ENCODE peak calls at places on chromosome 7, in six cellular contexts. Z, S, W, C, G and K are unnamed samples.

GRCh38 chr7:38242814-38243213 is 30.6 kb downstream of the TARP start:
- ATAC-seq in W (no peak), C (no peak), G (no peak), Z (no peak), S (no peak), K (no peak)

GRCh38 chr7:74544706-74545469 is 91.2 kb downstream of the GTF2IRD1 start:
- ATAC-seq in C (no peak), W (no peak), Z (peak), G (no peak), S (peak), K (no peak)

GRCh38 chr7:91080351-91080750 is 183.9 kb upstream of the FZD1 start:
- ATAC-seq in G (no peak), S (no peak), W (no peak), Z (no peak), C (no peak), K (no peak)

GRCh38 chr7:50416509-50417299 is 33.4 kb downstream of the FIGNL1 start:
- ATAC-seq in C (peak), Z (no peak), S (no peak), G (no peak), W (peak), K (peak)

GRCh38 chr7:133115596-133115995 is 33.7 kb upstream of the CHCHD3 start:
- ATAC-seq in G (no peak), S (no peak), Z (no peak), W (peak), C (peak), K (no peak)

GRCh38 chr7:5425507-5426225 is 2.0 kb upstream of the TNRC18 start:
- ATAC-seq in S (peak), Z (no peak), C (peak), W (peak), G (no peak), K (peak)

GRCh38 chr7:17983238-17984088 is 43.2 kb upstream of the SNX13 start:
- ATAC-seq in C (no peak), W (no peak), G (no peak), S (no peak), Z (no peak), K (no peak)

GRCh38 chr7:107025449-107026103 is 18.9 kb upstream of the PRKAR2B start:
- ATAC-seq in W (peak), S (no peak), G (no peak), Z (no peak), C (no peak), K (no peak)

GRCh38 chr7:126495739-126496138 is 757.0 kb downstream of the GRM8 start:
- ATAC-seq in S (no peak), C (peak), G (no peak), Z (no peak), W (no peak), K (no peak)

GRCh38 chr7:152112829-152113228 is 87.4 kb downstream of the GALNT11 start:
- ATAC-seq in S (no peak), W (no peak), G (no peak), C (no peak), Z (no peak), K (no peak)

GRCh38 chr7:92684274-92684673 is 94.1 kb upstream of the FAM133B start:
- ATAC-seq in Z (no peak), W (no peak), S (peak), C (no peak), G (no peak), K (no peak)

GRCh38 chr7:110721395-110721794 is 369.5 kb upstream of the LRRN3 start:
- ATAC-seq in Z (no peak), G (no peak), W (no peak), C (no peak), S (no peak), K (no peak)

GRCh38 chr7:7159063-7159645 is 23.2 kb upstream of the C1GALT1 start:
- ATAC-seq in W (no peak), C (no peak), S (no peak), Z (no peak), G (no peak), K (no peak)

GRCh38 chr7:108442039-108442568 is 14.1 kb downstream of the NRCAM start:
- ATAC-seq in W (no peak), Z (peak), S (no peak), C (no peak), G (peak), K (no peak)

GRCh38 chr7:55903985-55904759 is 16.9 kb downstream of the ZNF713 start:
- ATAC-seq in S (no peak), G (no peak), W (no peak), C (no peak), Z (no peak), K (no peak)

GRCh38 chr7:135508853-135509588 is 881 bp downstream of the CNOT4 start:
- ATAC-seq in W (no peak), G (peak), C (peak), Z (peak), S (peak), K (no peak)

GRCh38 chr7:108094375-108094774 is 35.8 kb downstream of the LAMB4 start:
- ATAC-seq in S (no peak), C (peak), W (peak), G (no peak), Z (no peak), K (no peak)

GRCh38 chr7:150580615-150580986 is 13.4 kb downstream of the GIMAP4 start:
- ATAC-seq in S (no peak), C (no peak), G (no peak), Z (no peak), W (no peak), K (no peak)

GRCh38 chr7:33727415-33727814 is 177.9 kb upstream of the BMPER start:
- ATAC-seq in W (no peak), S (no peak), C (no peak), Z (no peak), G (no peak), K (no peak)

GRCh38 chr7:149855368-149856305 is 17.5 kb downstream of the ZNF862 start:
- ATAC-seq in S (no peak), W (peak), G (peak), C (peak), Z (peak), K (no peak)

GRCh38 chr7:165661-166369 is 26.6 kb upstream of the FAM20C start:
- ATAC-seq in G (no peak), W (no peak), C (no peak), S (no peak), Z (no peak), K (no peak)

GRCh38 chr7:140342732-140343514 is 55.4 kb downstream of the SLC37A3 start:
- ATAC-seq in S (peak), Z (no peak), W (peak), C (peak), G (no peak), K (peak)

GRCh38 chr7:87899258-87899657 is 23.0 kb downstream of the DBF4 start:
- ATAC-seq in S (no peak), G (no peak), Z (no peak), C (no peak), W (no peak), K (no peak)

GRCh38 chr7:17166824-17167379 is 131.6 kb upstream of the AHR start:
- ATAC-seq in C (no peak), G (no peak), S (no peak), Z (peak), W (no peak), K (no peak)

GRCh38 chr7:105439174-105439893 is 50.6 kb upstream of the SRPK2 start:
- ATAC-seq in G (peak), S (peak), Z (no peak), W (no peak), C (no peak), K (peak)

GRCh38 chr7:22386865-22387264 is 29.9 kb upstream of the RAPGEF5 start:
- ATAC-seq in C (no peak), S (no peak), W (no peak), G (no peak), Z (no peak), K (no peak)

GRCh38 chr7:157811946-157812345 is 475.1 kb downstream of the DNAJB6 start:
- ATAC-seq in W (no peak), G (no peak), C (no peak), Z (no peak), S (no peak), K (no peak)

GRCh38 chr7:3861941-3862340 is 560.9 kb downstream of the SDK1 start:
- ATAC-seq in Z (peak), G (peak), C (peak), S (no peak), W (peak), K (peak)

GRCh38 chr7:125563557-125563956 is 633.9 kb upstream of the POT1 start:
- ATAC-seq in Z (no peak), G (no peak), W (no peak), C (no peak), S (peak), K (no peak)

GRCh38 chr7:37832194-37832593 is 16.2 kb upstream of the NME8 start:
- ATAC-seq in G (peak), W (peak), Z (no peak), C (peak), S (peak), K (peak)

GRCh38 chr7:1367501-1367900 is 91.8 kb downstream of the MICALL2 start:
- ATAC-seq in S (no peak), W (no peak), Z (no peak), G (no peak), C (no peak), K (no peak)

GRCh38 chr7:90298145-90299038 is 22.7 kb downstream of the FAM237B start:
- ATAC-seq in Z (peak), S (peak), C (peak), G (peak), W (no peak), K (peak)

GRCh38 chr7:25803117-25803887 is 348.7 kb upstream of the NFE2L3 start:
- ATAC-seq in W (peak), S (no peak), G (no peak), C (peak), Z (peak), K (no peak)

GRCh38 chr7:71633571-71634008 is 501.6 kb downstream of the GALNT17 start:
- ATAC-seq in C (no peak), S (peak), G (peak), Z (peak), W (no peak), K (no peak)

GRCh38 chr7:89621925-89622641 is 532.2 kb upstream of the STEAP1 start:
- ATAC-seq in W (no peak), G (no peak), S (no peak), C (no peak), Z (no peak), K (peak)

GRCh38 chr7:132221356-132221755 is 354.9 kb downstream of the PLXNA4 start:
- ATAC-seq in S (no peak), Z (no peak), W (no peak), C (no peak), G (peak), K (no peak)

GRCh38 chr7:1979591-1980560 is 252.9 kb downstream of the MAD1L1 start:
- ATAC-seq in W (no peak), G (peak), Z (no peak), C (no peak), S (no peak), K (no peak)